ENCODE peak calls at places on chromosomes 3 and 15, in eight cellular contexts. P is ACHN; B is M059J; F is HS-27A; W is GM03348; Q is stimulated activated CD4-positive, alpha-beta T cell treated with anti-CD3 and anti-CD28 coated beads, TNF-alpha, amount 100 ng/mL, for 1 hour; R is tibial nerve; N is osteocyte. C is an unnamed sample.

GRCh38 chr15:36809380-36809779 is 230.0 kb downstream of the CDIN1 start:
- DNase-seq in P (no peak), B (no peak), F (no peak), W (no peak), Q (no peak), R (no peak), N (no peak), C (no peak)

GRCh38 chr3:150825916-150826377 is 63.0 kb upstream of the SIAH2 start:
- DNase-seq in P (no peak), B (no peak), F (no peak), W (no peak), Q (no peak), R (no peak), N (no peak), C (no peak)

GRCh38 chr3:54999159-54999558 is 71.3 kb upstream of the LRTM1 start:
- DNase-seq in P (peak; percentile 72), B (peak; percentile 90), F (peak; percentile 34), W (peak; percentile 63), Q (no peak), R (no peak), N (no peak), C (peak; percentile 66)

GRCh38 chr3:185216587-185216918 is 37.3 kb downstream of the EHHADH start:
- DNase-seq in P (no peak), B (peak; percentile 48), F (no peak), W (no peak), Q (no peak), R (no peak), N (no peak), C (no peak)

GRCh38 chr3:56800373-56801150 is 1.2 kb downstream of the ARHGEF3 start:
- DNase-seq in P (no peak), B (no peak), F (no peak), W (no peak), Q (peak; percentile 58), R (no peak), N (no peak), C (no peak)

GRCh38 chr3:44173263-44173662 is 68.4 kb upstream of the TOPAZ1 start:
- DNase-seq in P (no peak), B (no peak), F (no peak), W (no peak), Q (no peak), R (no peak), N (no peak), C (no peak)

GRCh38 chr3:13282528-13282985 is 137.6 kb downstream of the NUP210 start:
- DNase-seq in P (no peak), B (no peak), F (no peak), W (no peak), Q (no peak), R (no peak), N (no peak), C (no peak)

GRCh38 chr3:105365536-105366301 is 990 bp upstream of the ALCAM start:
- DNase-seq in P (peak; percentile 59), B (peak; percentile 80), F (no peak), W (no peak), Q (no peak), R (peak; percentile 10), N (no peak), C (no peak)

GRCh38 chr3:119731545-119732343 is 28.9 kb downstream of the CFAP91 start:
- DNase-seq in P (peak; percentile 18), B (peak; percentile 56), F (peak; percentile 20), W (peak; percentile 47), Q (no peak), R (no peak), N (no peak), C (peak; percentile 43)

GRCh38 chr3:64235605-64236004 is 10.3 kb upstream of the PRICKLE2 start:
- DNase-seq in P (no peak), B (no peak), F (no peak), W (no peak), Q (no peak), R (no peak), N (no peak), C (no peak)

GRCh38 chr15:74907277-74907870 is 723 bp upstream of the FAM219B start:
- DNase-seq in P (no peak), B (peak; percentile 39), F (no peak), W (no peak), Q (no peak), R (no peak), N (no peak), C (no peak)

GRCh38 chr3:80606073-80606472 is 838.3 kb upstream of the ROBO1 start:
- DNase-seq in P (peak; percentile 2), B (no peak), F (no peak), W (no peak), Q (no peak), R (no peak), N (no peak), C (no peak)

GRCh38 chr3:30554317-30554690 is 52.1 kb upstream of the TGFBR2 start:
- DNase-seq in P (peak; percentile 12), B (peak; percentile 41), F (no peak), W (no peak), Q (no peak), R (no peak), N (no peak), C (no peak)

GRCh38 chr3:54706783-54707182 is 221.1 kb downstream of the LRTM1 start:
- DNase-seq in P (no peak), B (no peak), F (no peak), W (no peak), Q (no peak), R (no peak), N (no peak), C (no peak)

GRCh38 chr3:149270180-149270579 is 48.6 kb upstream of the CP start:
- DNase-seq in P (no peak), B (no peak), F (no peak), W (peak; percentile 24), Q (no peak), R (no peak), N (no peak), C (no peak)

GRCh38 chr3:126985143-126985985 is 2.4 kb downstream of the PLXNA1 start:
- DNase-seq in P (no peak), B (no peak), F (no peak), W (no peak), Q (no peak), R (no peak), N (no peak), C (no peak)

GRCh38 chr3:114867359-114867758 is 279.7 kb downstream of the ZBTB20 start:
- DNase-seq in P (no peak), B (no peak), F (no peak), W (no peak), Q (no peak), R (no peak), N (no peak), C (no peak)

GRCh38 chr3:106542101-106542769 is 673.4 kb upstream of the CBLB start:
- DNase-seq in P (no peak), B (peak; percentile 30), F (no peak), W (no peak), Q (no peak), R (no peak), N (no peak), C (peak; percentile 26)

GRCh38 chr15:76337739-76338554 is 1.4 kb downstream of the ISL2 start:
- DNase-seq in P (no peak), B (no peak), F (no peak), W (peak; percentile 19), Q (no peak), R (no peak), N (peak; percentile 80), C (no peak)

GRCh38 chr15:73802336-73803105 is 49.4 kb upstream of the INSYN1 start:
- DNase-seq in P (no peak), B (no peak), F (no peak), W (no peak), Q (no peak), R (no peak), N (no peak), C (no peak)

GRCh38 chr3:60948488-60948887 is 302.8 kb downstream of the FHIT start:
- DNase-seq in P (peak; percentile 27), B (peak; percentile 12), F (no peak), W (peak; percentile 50), Q (no peak), R (no peak), N (no peak), C (peak; percentile 17)

GRCh38 chr3:18335202-18335601 is 89.9 kb downstream of the SATB1 start:
- DNase-seq in P (no peak), B (peak; percentile 3), F (no peak), W (no peak), Q (no peak), R (no peak), N (no peak), C (no peak)

GRCh38 chr15:77659350-77660321 is 26.9 kb upstream of the LINGO1 start:
- DNase-seq in P (peak; percentile 57), B (peak; percentile 53), F (peak; percentile 26), W (peak; percentile 81), Q (no peak), R (no peak), N (no peak), C (peak; percentile 70)

GRCh38 chr3:140424211-140424610 is 253.7 kb upstream of the TRIM42 start:
- DNase-seq in P (no peak), B (no peak), F (no peak), W (peak; percentile 12), Q (no peak), R (no peak), N (no peak), C (no peak)

GRCh38 chr15:77808077-77808476 is 175.4 kb upstream of the LINGO1 start:
- DNase-seq in P (no peak), B (no peak), F (no peak), W (no peak), Q (no peak), R (no peak), N (no peak), C (no peak)

GRCh38 chr3:288383-288782 is 91.8 kb downstream of the CHL1 start:
- DNase-seq in P (no peak), B (no peak), F (no peak), W (no peak), Q (no peak), R (no peak), N (no peak), C (no peak)

GRCh38 chr15:92650256-92650655 is 5.3 kb downstream of the FAM174B start:
- DNase-seq in P (no peak), B (peak; percentile 88), F (no peak), W (no peak), Q (no peak), R (no peak), N (peak; percentile 17), C (no peak)

GRCh38 chr3:66803206-66803605 is 194.9 kb upstream of the KBTBD8 start:
- DNase-seq in P (no peak), B (no peak), F (no peak), W (no peak), Q (no peak), R (no peak), N (no peak), C (no peak)

GRCh38 chr3:47421741-47422649 is 41.2 kb downstream of the PTPN23 start:
- DNase-seq in P (peak; percentile 15), B (peak; percentile 17), F (peak; percentile 20), W (peak; percentile 56), Q (no peak), R (no peak), N (no peak), C (no peak)

GRCh38 chr3:185680216-185680615 is 94.1 kb downstream of the SENP2 start:
- DNase-seq in P (no peak), B (no peak), F (no peak), W (no peak), Q (no peak), R (no peak), N (no peak), C (no peak)